ENCODE peak calls at places on chromosomes 1 and 21, in four cellular contexts. One of them, this sample, is unnamed.
A peak's percentile ranks its signal among the peaks of the same experiment; 100 is the strongest.

GRCh38 chr1:74083128-74083527 is 114.8 kb downstream of the LRRIQ3 start:
- DNase-seq in RWPE2: no peak
- DNase-seq in heart left ventricle: no peak
- DNase-seq in astrocyte: no peak
- DNase-seq in this sample: no peak

GRCh38 chr21:28427356-28428022 is 565.2 kb downstream of the LTN1 start:
- DNase-seq in astrocyte: peak; percentile 76
- DNase-seq in heart left ventricle: no peak
- DNase-seq in RWPE2: no peak
- DNase-seq in this sample: no peak

GRCh38 chr1:65681101-65681500 is 111.6 kb upstream of the PDE4B start:
- DNase-seq in astrocyte: peak; percentile 55
- DNase-seq in RWPE2: no peak
- DNase-seq in heart left ventricle: no peak
- DNase-seq in this sample: no peak

GRCh38 chr1:29117381-29117780 is 6.3 kb downstream of the TMEM200B start:
- DNase-seq in astrocyte: no peak
- DNase-seq in RWPE2: no peak
- DNase-seq in heart left ventricle: no peak
- DNase-seq in this sample: no peak

GRCh38 chr1:39683591-39684312 is 7.5 kb downstream of the HPCAL4 start:
- DNase-seq in heart left ventricle: no peak
- DNase-seq in RWPE2: no peak
- DNase-seq in astrocyte: no peak
- DNase-seq in this sample: no peak

GRCh38 chr21:39381009-39381408 is 32.1 kb upstream of the HMGN1 start:
- DNase-seq in RWPE2: no peak
- DNase-seq in astrocyte: no peak
- DNase-seq in heart left ventricle: no peak
- DNase-seq in this sample: no peak

GRCh38 chr21:46545363-46545762 is 59.5 kb downstream of the S100B start:
- DNase-seq in astrocyte: no peak
- DNase-seq in heart left ventricle: no peak
- DNase-seq in RWPE2: no peak
- DNase-seq in this sample: no peak

GRCh38 chr21:31282095-31282709 is 61.9 kb downstream of the TIAM1 start:
- DNase-seq in heart left ventricle: peak; percentile 65
- DNase-seq in astrocyte: peak; percentile 100
- DNase-seq in RWPE2: no peak
- DNase-seq in this sample: no peak

GRCh38 chr1:20358761-20359263 is 68.1 kb downstream of the VWA5B1 start:
- DNase-seq in RWPE2: no peak
- DNase-seq in astrocyte: peak; percentile 47
- DNase-seq in heart left ventricle: peak; percentile 81
- DNase-seq in this sample: peak; percentile 75

GRCh38 chr1:76989976-76990375 is 122.7 kb downstream of the ST6GALNAC5 start:
- DNase-seq in astrocyte: no peak
- DNase-seq in heart left ventricle: no peak
- DNase-seq in RWPE2: no peak
- DNase-seq in this sample: no peak

GRCh38 chr21:46374761-46375389 is 50.9 kb downstream of the PCNT start:
- DNase-seq in heart left ventricle: peak; percentile 79
- DNase-seq in astrocyte: no peak
- DNase-seq in RWPE2: no peak
- DNase-seq in this sample: no peak

GRCh38 chr1:19321071-19321470 is 8.9 kb downstream of the SLC66A1 start:
- DNase-seq in heart left ventricle: no peak
- DNase-seq in RWPE2: no peak
- DNase-seq in astrocyte: no peak
- DNase-seq in this sample: no peak

GRCh38 chr1:58886611-58887010 is 102.8 kb upstream of the JUN start:
- DNase-seq in astrocyte: no peak
- DNase-seq in heart left ventricle: peak; percentile 51
- DNase-seq in RWPE2: no peak
- DNase-seq in this sample: no peak

GRCh38 chr1:230788561-230789275 is 41.5 kb downstream of the CAPN9 start:
- DNase-seq in heart left ventricle: no peak
- DNase-seq in RWPE2: no peak
- DNase-seq in astrocyte: no peak
- DNase-seq in this sample: no peak

GRCh38 chr1:61819421-61819820 is 77.1 kb downstream of the PATJ start:
- DNase-seq in astrocyte: no peak
- DNase-seq in heart left ventricle: no peak
- DNase-seq in RWPE2: no peak
- DNase-seq in this sample: no peak

GRCh38 chr1:24384251-24385090 is 29.1 kb downstream of the STPG1 start:
- DNase-seq in heart left ventricle: no peak
- DNase-seq in RWPE2: no peak
- DNase-seq in astrocyte: peak; percentile 73
- DNase-seq in this sample: no peak

GRCh38 chr1:154446292-154446691 is 41.1 kb downstream of the IL6R start:
- DNase-seq in astrocyte: peak; percentile 93
- DNase-seq in heart left ventricle: peak; percentile 2
- DNase-seq in RWPE2: no peak
- DNase-seq in this sample: no peak

GRCh38 chr1:177611402-177611801 is 358.5 kb downstream of the SEC16B start:
- DNase-seq in RWPE2: no peak
- DNase-seq in astrocyte: no peak
- DNase-seq in heart left ventricle: no peak
- DNase-seq in this sample: no peak

GRCh38 chr1:184866991-184867788 is 107.1 kb downstream of the NIBAN1 start:
- DNase-seq in heart left ventricle: no peak
- DNase-seq in astrocyte: peak; percentile 100
- DNase-seq in RWPE2: no peak
- DNase-seq in this sample: no peak

GRCh38 chr1:155961937-155962336 is 16.4 kb downstream of the ARHGEF2 start:
- DNase-seq in heart left ventricle: peak; percentile 87
- DNase-seq in RWPE2: peak; percentile 99
- DNase-seq in astrocyte: peak; percentile 96
- DNase-seq in this sample: no peak

GRCh38 chr1:60342569-60342968 is 269.0 kb upstream of the C1orf87 start:
- DNase-seq in astrocyte: no peak
- DNase-seq in heart left ventricle: no peak
- DNase-seq in RWPE2: no peak
- DNase-seq in this sample: no peak

GRCh38 chr1:41038110-41038509 is 16.6 kb upstream of the SLFNL1 start:
- DNase-seq in astrocyte: no peak
- DNase-seq in heart left ventricle: no peak
- DNase-seq in RWPE2: no peak
- DNase-seq in this sample: no peak

GRCh38 chr21:41071410-41071809 is 96.5 kb upstream of the BACE2 start:
- DNase-seq in RWPE2: no peak
- DNase-seq in astrocyte: no peak
- DNase-seq in heart left ventricle: no peak
- DNase-seq in this sample: no peak

GRCh38 chr1:65512383-65512782 is 91.9 kb downstream of the LEPR start:
- DNase-seq in astrocyte: no peak
- DNase-seq in heart left ventricle: no peak
- DNase-seq in RWPE2: no peak
- DNase-seq in this sample: no peak

GRCh38 chr1:57163332-57163731 is 197.5 kb upstream of the C8B start:
- DNase-seq in RWPE2: no peak
- DNase-seq in astrocyte: no peak
- DNase-seq in heart left ventricle: no peak
- DNase-seq in this sample: no peak

GRCh38 chr1:215899901-215900300 is 332.8 kb downstream of the KCTD3 start:
- DNase-seq in astrocyte: no peak
- DNase-seq in RWPE2: no peak
- DNase-seq in heart left ventricle: no peak
- DNase-seq in this sample: no peak

GRCh38 chr1:30087465-30087864 is 635.9 kb downstream of the MATN1 start:
- DNase-seq in heart left ventricle: no peak
- DNase-seq in astrocyte: no peak
- DNase-seq in RWPE2: no peak
- DNase-seq in this sample: no peak

GRCh38 chr1:39076127-39076798 is 50.1 kb downstream of the NDUFS5 start:
- DNase-seq in RWPE2: no peak
- DNase-seq in heart left ventricle: peak; percentile 46
- DNase-seq in astrocyte: peak; percentile 35
- DNase-seq in this sample: peak; percentile 64

GRCh38 chr1:30336550-30337426 is 386.6 kb downstream of the MATN1 start:
- DNase-seq in heart left ventricle: peak; percentile 60
- DNase-seq in astrocyte: no peak
- DNase-seq in RWPE2: peak; percentile 30
- DNase-seq in this sample: no peak

GRCh38 chr1:222331340-222331739 is 216.6 kb downstream of the HHIPL2 start:
- DNase-seq in heart left ventricle: no peak
- DNase-seq in astrocyte: peak; percentile 90
- DNase-seq in RWPE2: no peak
- DNase-seq in this sample: no peak

GRCh38 chr1:21742578-21742977 is 40.4 kb downstream of the USP48 start:
- DNase-seq in astrocyte: no peak
- DNase-seq in heart left ventricle: no peak
- DNase-seq in RWPE2: no peak
- DNase-seq in this sample: no peak

GRCh38 chr1:164261691-164262240 is 297.2 kb upstream of the PBX1 start:
- DNase-seq in RWPE2: no peak
- DNase-seq in heart left ventricle: no peak
- DNase-seq in astrocyte: no peak
- DNase-seq in this sample: no peak

GRCh38 chr1:157691285-157691920 is 9.2 kb downstream of the FCRL3 start:
- DNase-seq in heart left ventricle: no peak
- DNase-seq in RWPE2: no peak
- DNase-seq in astrocyte: no peak
- DNase-seq in this sample: no peak

GRCh38 chr21:21163904-21164303 is 165.7 kb downstream of the NCAM2 start:
- DNase-seq in heart left ventricle: peak; percentile 35
- DNase-seq in astrocyte: peak; percentile 51
- DNase-seq in RWPE2: no peak
- DNase-seq in this sample: no peak

GRCh38 chr21:34574984-34575529 is 39.9 kb downstream of the RCAN1 start:
- DNase-seq in astrocyte: no peak
- DNase-seq in RWPE2: no peak
- DNase-seq in heart left ventricle: no peak
- DNase-seq in this sample: no peak

GRCh38 chr21:34574581-34574980 is 40.3 kb downstream of the RCAN1 start:
- DNase-seq in heart left ventricle: no peak
- DNase-seq in astrocyte: no peak
- DNase-seq in RWPE2: no peak
- DNase-seq in this sample: no peak

GRCh38 chr21:34570315-34570714 is 44.6 kb downstream of the RCAN1 start:
- DNase-seq in astrocyte: no peak
- DNase-seq in heart left ventricle: no peak
- DNase-seq in RWPE2: no peak
- DNase-seq in this sample: no peak

GRCh38 chr21:34569381-34569979 is 45.4 kb downstream of the RCAN1 start:
- DNase-seq in heart left ventricle: no peak
- DNase-seq in astrocyte: no peak
- DNase-seq in RWPE2: no peak
- DNase-seq in this sample: no peak

DNA sequence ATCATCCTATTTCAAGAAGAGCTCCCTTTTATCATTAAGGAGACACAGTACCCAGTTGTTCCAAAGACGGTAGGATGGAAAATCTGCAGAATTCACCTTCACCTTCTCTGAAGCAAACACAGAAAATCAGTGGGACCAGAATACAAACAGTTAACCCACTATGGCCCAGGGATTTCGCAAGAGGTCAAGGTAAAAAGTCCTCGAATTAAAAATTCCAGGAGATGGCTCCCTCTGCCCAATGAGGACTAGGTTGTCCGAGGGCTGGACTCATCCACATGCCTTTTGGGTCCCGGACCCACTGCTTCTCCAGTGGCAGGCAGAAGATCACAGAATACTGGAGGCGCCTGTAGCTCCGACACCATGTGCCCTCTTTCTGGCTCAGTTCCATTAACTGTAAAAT is 42.9 kb downstream of the RCAN1 start:
- DNase-seq in RWPE2: no peak
- DNase-seq in heart left ventricle: no peak
- DNase-seq in astrocyte: no peak
- DNase-seq in this sample: no peak
- H3K9me3 ChIP-seq in RWPE2: no peaks in the 10 kb centered on the region
- H3K9me3 ChIP-seq in heart left ventricle: peaks cover 3% of the 10 kb centered on the region
- H3K9me3 ChIP-seq in astrocyte: no peaks in the 10 kb centered on the region
- H3K9me3 ChIP-seq in this sample: no peaks in the 10 kb centered on the region

GRCh38 chr1:16905112-16905855 is 9.5 kb downstream of the RNU1-2 start:
- DNase-seq in heart left ventricle: no peak
- DNase-seq in astrocyte: peak; percentile 86
- DNase-seq in RWPE2: no peak
- DNase-seq in this sample: no peak

GRCh38 chr1:16905856-16906702 is 10.3 kb downstream of the RNU1-2 start:
- DNase-seq in RWPE2: no peak
- DNase-seq in heart left ventricle: no peak
- DNase-seq in astrocyte: no peak
- DNase-seq in this sample: no peak

GRCh38 chr1:16904560-16905111 is 8.9 kb downstream of the RNU1-2 start:
- DNase-seq in RWPE2: peak; percentile 100
- DNase-seq in heart left ventricle: peak; percentile 100
- DNase-seq in astrocyte: peak; percentile 92
- DNase-seq in this sample: peak; percentile 98

GRCh38 chr1:16903054-16903453 is 7.3 kb downstream of the RNU1-2 start:
- DNase-seq in RWPE2: no peak
- DNase-seq in astrocyte: peak; percentile 52
- DNase-seq in heart left ventricle: no peak
- DNase-seq in this sample: no peak

DNA sequence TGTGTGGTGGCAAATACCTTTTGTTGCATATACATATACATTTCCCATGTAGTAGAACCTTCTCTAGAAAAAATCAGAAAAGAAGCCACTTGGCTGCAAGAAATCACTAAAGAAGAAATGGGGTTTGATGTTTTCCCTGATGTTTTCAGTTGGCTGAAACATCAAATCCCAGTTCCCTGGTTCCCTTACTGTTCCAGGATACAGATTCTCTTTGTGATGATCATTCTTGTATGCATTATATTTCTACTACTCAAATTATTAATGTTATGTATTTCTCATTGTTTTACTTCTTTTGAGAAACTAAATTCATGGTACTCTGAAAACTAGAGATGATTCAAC is 7.6 kb downstream of the RNU1-2 start:
- DNase-seq in RWPE2: no peak
- DNase-seq in heart left ventricle: no peak
- DNase-seq in astrocyte: no peak
- DNase-seq in this sample: no peak
- H3K27ac ChIP-seq in RWPE2: peak overlapping the region; percentile 90
- H3K27ac ChIP-seq in heart left ventricle: peak overlapping the region; percentile 95
- H3K27ac ChIP-seq in astrocyte: peak overlapping the region; percentile 100
- H3K27ac ChIP-seq in this sample: peak overlapping the region; percentile 100

DNA sequence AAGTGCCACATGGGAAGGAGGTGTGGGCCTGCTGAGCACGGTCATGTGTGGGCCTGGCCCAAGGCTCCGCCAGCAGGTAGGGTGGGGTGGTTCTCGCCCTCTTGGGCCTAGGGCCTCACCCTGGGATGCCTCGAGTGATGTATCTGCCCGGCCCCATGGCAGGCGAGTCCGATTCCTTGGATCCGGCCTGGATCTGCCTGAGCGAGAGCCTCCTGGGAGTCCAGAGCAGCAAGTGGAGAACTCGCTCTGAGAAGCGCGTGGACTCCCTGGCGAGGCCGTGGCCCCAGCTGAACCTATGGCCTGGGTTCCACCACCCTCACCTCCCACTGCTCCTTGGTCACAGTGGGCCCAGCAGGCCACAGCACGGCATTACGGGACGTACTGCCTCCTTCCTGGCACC is 8.2 kb upstream of the TTC34 start:
- DNase-seq in heart left ventricle: no peak
- DNase-seq in astrocyte: no peak
- DNase-seq in RWPE2: no peak
- DNase-seq in this sample: no peak
- H3K9me3 ChIP-seq in heart left ventricle: no peaks in the 10 kb centered on the region
- H3K9me3 ChIP-seq in astrocyte: peaks cover 8% of the 10 kb centered on the region
- H3K9me3 ChIP-seq in RWPE2: peaks cover 4% of the 10 kb centered on the region
- H3K9me3 ChIP-seq in this sample: no peaks in the 10 kb centered on the region

GRCh38 chr1:70909262-70909817 is 138.3 kb downstream of the PTGER3 start:
- DNase-seq in RWPE2: no peak
- DNase-seq in astrocyte: no peak
- DNase-seq in heart left ventricle: no peak
- DNase-seq in this sample: no peak
- H3K27ac ChIP-seq in RWPE2: no peak overlapping the region
- H3K27ac ChIP-seq in astrocyte: no peak overlapping the region
- H3K27ac ChIP-seq in heart left ventricle: no peak overlapping the region
- H3K27ac ChIP-seq in this sample: no peak overlapping the region

This sample was measured in upper lobe of right lung.